ENCODE peak calls at places on chromosomes 12 and 14, in six cellular contexts. One of them, this sample, is unnamed.

GRCh38 chr12:114444422-114445279 is 38.7 kb upstream of the TBX5 start:
- DNase-seq in fibroblast of the aortic adventitia: no peak
- DNase-seq in activated CD4-positive, alpha-beta T cell treated with anti-CD3 and anti-CD28 coated beads for 1 hour: no peak
- DNase-seq in Calu3: no peak
- DNase-seq in activated CD4-positive, CD25-positive, alpha-beta regulatory T cell treated with anti-CD3 and anti-CD28 coated beads, Interleukin-2, amount 50 U/mL, for 72 hours: no peak
- DNase-seq in Peyer's patch: no peak
- DNase-seq in this sample: no peak

GRCh38 chr12:109680521-109681030 is 33.0 kb upstream of the FAM222A start:
- DNase-seq in Calu3: no peak
- DNase-seq in activated CD4-positive, alpha-beta T cell treated with anti-CD3 and anti-CD28 coated beads for 1 hour: no peak
- DNase-seq in Peyer's patch: no peak
- DNase-seq in activated CD4-positive, CD25-positive, alpha-beta regulatory T cell treated with anti-CD3 and anti-CD28 coated beads, Interleukin-2, amount 50 U/mL, for 72 hours: no peak
- DNase-seq in fibroblast of the aortic adventitia: no peak
- DNase-seq in this sample: no peak

GRCh38 chr12:42607584-42607984 is 18.0 kb upstream of the PRICKLE1 start:
- DNase-seq in Calu3: no peak
- DNase-seq in Peyer's patch: no peak
- DNase-seq in activated CD4-positive, CD25-positive, alpha-beta regulatory T cell treated with anti-CD3 and anti-CD28 coated beads, Interleukin-2, amount 50 U/mL, for 72 hours: no peak
- DNase-seq in fibroblast of the aortic adventitia: no peak
- DNase-seq in activated CD4-positive, alpha-beta T cell treated with anti-CD3 and anti-CD28 coated beads for 1 hour: no peak
- DNase-seq in this sample: no peak

GRCh38 chr12:22173154-22173553 is 127.1 kb downstream of the CMAS start:
- DNase-seq in activated CD4-positive, alpha-beta T cell treated with anti-CD3 and anti-CD28 coated beads for 1 hour: no peak
- DNase-seq in activated CD4-positive, CD25-positive, alpha-beta regulatory T cell treated with anti-CD3 and anti-CD28 coated beads, Interleukin-2, amount 50 U/mL, for 72 hours: no peak
- DNase-seq in Calu3: no peak
- DNase-seq in Peyer's patch: no peak
- DNase-seq in fibroblast of the aortic adventitia: peak; percentile 33
- DNase-seq in this sample: no peak

GRCh38 chr14:105193916-105194782 is 13.0 kb upstream of the NUDT14 start:
- DNase-seq in fibroblast of the aortic adventitia: no peak
- DNase-seq in Calu3: peak; percentile 46
- DNase-seq in Peyer's patch: peak; percentile 31
- DNase-seq in activated CD4-positive, CD25-positive, alpha-beta regulatory T cell treated with anti-CD3 and anti-CD28 coated beads, Interleukin-2, amount 50 U/mL, for 72 hours: no peak
- DNase-seq in activated CD4-positive, alpha-beta T cell treated with anti-CD3 and anti-CD28 coated beads for 1 hour: no peak
- DNase-seq in this sample: no peak

GRCh38 chr12:83005534-83006197 is 319.0 kb downstream of the TMTC2 start:
- DNase-seq in Peyer's patch: no peak
- DNase-seq in activated CD4-positive, CD25-positive, alpha-beta regulatory T cell treated with anti-CD3 and anti-CD28 coated beads, Interleukin-2, amount 50 U/mL, for 72 hours: no peak
- DNase-seq in activated CD4-positive, alpha-beta T cell treated with anti-CD3 and anti-CD28 coated beads for 1 hour: no peak
- DNase-seq in fibroblast of the aortic adventitia: no peak
- DNase-seq in Calu3: no peak
- DNase-seq in this sample: no peak

GRCh38 chr12:2752676-2753371 is 41.9 kb upstream of the FKBP4 start:
- DNase-seq in activated CD4-positive, alpha-beta T cell treated with anti-CD3 and anti-CD28 coated beads for 1 hour: peak; percentile 52
- DNase-seq in fibroblast of the aortic adventitia: peak; percentile 65
- DNase-seq in Calu3: peak; percentile 74
- DNase-seq in Peyer's patch: peak; percentile 19
- DNase-seq in activated CD4-positive, CD25-positive, alpha-beta regulatory T cell treated with anti-CD3 and anti-CD28 coated beads, Interleukin-2, amount 50 U/mL, for 72 hours: peak; percentile 65
- DNase-seq in this sample: peak; percentile 37

GRCh38 chr12:77225373-77225772 is 160.0 kb upstream of the E2F7 start:
- DNase-seq in activated CD4-positive, alpha-beta T cell treated with anti-CD3 and anti-CD28 coated beads for 1 hour: no peak
- DNase-seq in Peyer's patch: no peak
- DNase-seq in activated CD4-positive, CD25-positive, alpha-beta regulatory T cell treated with anti-CD3 and anti-CD28 coated beads, Interleukin-2, amount 50 U/mL, for 72 hours: no peak
- DNase-seq in Calu3: peak; percentile 47
- DNase-seq in fibroblast of the aortic adventitia: no peak
- DNase-seq in this sample: no peak

GRCh38 chr14:30238936-30239335 is 311.3 kb upstream of the PRKD1 start:
- DNase-seq in Peyer's patch: no peak
- DNase-seq in Calu3: no peak
- DNase-seq in activated CD4-positive, CD25-positive, alpha-beta regulatory T cell treated with anti-CD3 and anti-CD28 coated beads, Interleukin-2, amount 50 U/mL, for 72 hours: no peak
- DNase-seq in activated CD4-positive, alpha-beta T cell treated with anti-CD3 and anti-CD28 coated beads for 1 hour: no peak
- DNase-seq in fibroblast of the aortic adventitia: no peak
- DNase-seq in this sample: no peak

GRCh38 chr12:4112734-4113396 is 160.7 kb upstream of the CCND2 start:
- DNase-seq in activated CD4-positive, alpha-beta T cell treated with anti-CD3 and anti-CD28 coated beads for 1 hour: no peak
- DNase-seq in activated CD4-positive, CD25-positive, alpha-beta regulatory T cell treated with anti-CD3 and anti-CD28 coated beads, Interleukin-2, amount 50 U/mL, for 72 hours: no peak
- DNase-seq in fibroblast of the aortic adventitia: no peak
- DNase-seq in Calu3: no peak
- DNase-seq in Peyer's patch: no peak
- DNase-seq in this sample: no peak

GRCh38 chr12:130879212-130879686 is 7.4 kb downstream of the RAN start:
- DNase-seq in activated CD4-positive, CD25-positive, alpha-beta regulatory T cell treated with anti-CD3 and anti-CD28 coated beads, Interleukin-2, amount 50 U/mL, for 72 hours: no peak
- DNase-seq in Peyer's patch: peak; percentile 38
- DNase-seq in fibroblast of the aortic adventitia: no peak
- DNase-seq in Calu3: no peak
- DNase-seq in activated CD4-positive, alpha-beta T cell treated with anti-CD3 and anti-CD28 coated beads for 1 hour: no peak
- DNase-seq in this sample: no peak

GRCh38 chr12:111093428-111094142 is 173.2 kb upstream of the MYL2 start:
- DNase-seq in Peyer's patch: peak; percentile 53
- DNase-seq in fibroblast of the aortic adventitia: no peak
- DNase-seq in Calu3: no peak
- DNase-seq in activated CD4-positive, alpha-beta T cell treated with anti-CD3 and anti-CD28 coated beads for 1 hour: no peak
- DNase-seq in activated CD4-positive, CD25-positive, alpha-beta regulatory T cell treated with anti-CD3 and anti-CD28 coated beads, Interleukin-2, amount 50 U/mL, for 72 hours: no peak
- DNase-seq in this sample: peak; percentile 3

GRCh38 chr14:33271891-33272290 is 333.2 kb downstream of the NPAS3 start:
- DNase-seq in fibroblast of the aortic adventitia: no peak
- DNase-seq in activated CD4-positive, CD25-positive, alpha-beta regulatory T cell treated with anti-CD3 and anti-CD28 coated beads, Interleukin-2, amount 50 U/mL, for 72 hours: no peak
- DNase-seq in activated CD4-positive, alpha-beta T cell treated with anti-CD3 and anti-CD28 coated beads for 1 hour: no peak
- DNase-seq in Calu3: no peak
- DNase-seq in Peyer's patch: no peak
- DNase-seq in this sample: no peak

GRCh38 chr14:100524933-100525243 is 62.3 kb downstream of the BEGAIN start:
- DNase-seq in activated CD4-positive, alpha-beta T cell treated with anti-CD3 and anti-CD28 coated beads for 1 hour: no peak
- DNase-seq in activated CD4-positive, CD25-positive, alpha-beta regulatory T cell treated with anti-CD3 and anti-CD28 coated beads, Interleukin-2, amount 50 U/mL, for 72 hours: peak; percentile 44
- DNase-seq in Calu3: no peak
- DNase-seq in Peyer's patch: peak; percentile 17
- DNase-seq in fibroblast of the aortic adventitia: no peak
- DNase-seq in this sample: no peak

GRCh38 chr14:89625208-89625987 is 208.4 kb upstream of the FOXN3 start:
- DNase-seq in Peyer's patch: no peak
- DNase-seq in fibroblast of the aortic adventitia: peak; percentile 22
- DNase-seq in Calu3: no peak
- DNase-seq in activated CD4-positive, alpha-beta T cell treated with anti-CD3 and anti-CD28 coated beads for 1 hour: no peak
- DNase-seq in activated CD4-positive, CD25-positive, alpha-beta regulatory T cell treated with anti-CD3 and anti-CD28 coated beads, Interleukin-2, amount 50 U/mL, for 72 hours: no peak
- DNase-seq in this sample: no peak

GRCh38 chr12:49560695-49561094 is 7.2 kb downstream of the MCRS1 start:
- DNase-seq in Calu3: no peak
- DNase-seq in Peyer's patch: no peak
- DNase-seq in activated CD4-positive, CD25-positive, alpha-beta regulatory T cell treated with anti-CD3 and anti-CD28 coated beads, Interleukin-2, amount 50 U/mL, for 72 hours: no peak
- DNase-seq in fibroblast of the aortic adventitia: no peak
- DNase-seq in activated CD4-positive, alpha-beta T cell treated with anti-CD3 and anti-CD28 coated beads for 1 hour: no peak
- DNase-seq in this sample: no peak

GRCh38 chr12:128114485-128114884 is 152.5 kb upstream of the TMEM132C start:
- DNase-seq in Peyer's patch: no peak
- DNase-seq in activated CD4-positive, alpha-beta T cell treated with anti-CD3 and anti-CD28 coated beads for 1 hour: no peak
- DNase-seq in activated CD4-positive, CD25-positive, alpha-beta regulatory T cell treated with anti-CD3 and anti-CD28 coated beads, Interleukin-2, amount 50 U/mL, for 72 hours: no peak
- DNase-seq in Calu3: no peak
- DNase-seq in fibroblast of the aortic adventitia: no peak
- DNase-seq in this sample: no peak

GRCh38 chr14:23300687-23301223 is 1.9 kb downstream of the PPP1R3E start:
- DNase-seq in Peyer's patch: peak; percentile 45
- DNase-seq in activated CD4-positive, CD25-positive, alpha-beta regulatory T cell treated with anti-CD3 and anti-CD28 coated beads, Interleukin-2, amount 50 U/mL, for 72 hours: no peak
- DNase-seq in fibroblast of the aortic adventitia: no peak
- DNase-seq in Calu3: peak; percentile 13
- DNase-seq in activated CD4-positive, alpha-beta T cell treated with anti-CD3 and anti-CD28 coated beads for 1 hour: no peak
- DNase-seq in this sample: no peak

GRCh38 chr12:101793401-101793800 is 37.4 kb downstream of the GNPTAB start:
- DNase-seq in Peyer's patch: no peak
- DNase-seq in activated CD4-positive, alpha-beta T cell treated with anti-CD3 and anti-CD28 coated beads for 1 hour: no peak
- DNase-seq in activated CD4-positive, CD25-positive, alpha-beta regulatory T cell treated with anti-CD3 and anti-CD28 coated beads, Interleukin-2, amount 50 U/mL, for 72 hours: no peak
- DNase-seq in fibroblast of the aortic adventitia: peak; percentile 66
- DNase-seq in Calu3: no peak
- DNase-seq in this sample: no peak

GRCh38 chr12:132356686-132357622 is 27.6 kb upstream of the GALNT9 start:
- DNase-seq in fibroblast of the aortic adventitia: peak; percentile 5
- DNase-seq in activated CD4-positive, CD25-positive, alpha-beta regulatory T cell treated with anti-CD3 and anti-CD28 coated beads, Interleukin-2, amount 50 U/mL, for 72 hours: no peak
- DNase-seq in activated CD4-positive, alpha-beta T cell treated with anti-CD3 and anti-CD28 coated beads for 1 hour: no peak
- DNase-seq in Peyer's patch: no peak
- DNase-seq in Calu3: peak; percentile 83
- DNase-seq in this sample: no peak

GRCh38 chr14:78752789-78753188 is 582.6 kb downstream of the NRXN3 start:
- DNase-seq in activated CD4-positive, alpha-beta T cell treated with anti-CD3 and anti-CD28 coated beads for 1 hour: no peak
- DNase-seq in Calu3: peak; percentile 80
- DNase-seq in activated CD4-positive, CD25-positive, alpha-beta regulatory T cell treated with anti-CD3 and anti-CD28 coated beads, Interleukin-2, amount 50 U/mL, for 72 hours: no peak
- DNase-seq in Peyer's patch: no peak
- DNase-seq in fibroblast of the aortic adventitia: no peak
- DNase-seq in this sample: no peak

GRCh38 chr12:118606690-118607089 is 230.3 kb downstream of the SUDS3 start:
- DNase-seq in fibroblast of the aortic adventitia: no peak
- DNase-seq in activated CD4-positive, alpha-beta T cell treated with anti-CD3 and anti-CD28 coated beads for 1 hour: no peak
- DNase-seq in Peyer's patch: no peak
- DNase-seq in activated CD4-positive, CD25-positive, alpha-beta regulatory T cell treated with anti-CD3 and anti-CD28 coated beads, Interleukin-2, amount 50 U/mL, for 72 hours: no peak
- DNase-seq in Calu3: no peak
- DNase-seq in this sample: no peak

GRCh38 chr12:77231548-77231947 is 166.2 kb upstream of the E2F7 start:
- DNase-seq in fibroblast of the aortic adventitia: peak; percentile 98
- DNase-seq in Calu3: peak; percentile 69
- DNase-seq in activated CD4-positive, alpha-beta T cell treated with anti-CD3 and anti-CD28 coated beads for 1 hour: no peak
- DNase-seq in Peyer's patch: no peak
- DNase-seq in activated CD4-positive, CD25-positive, alpha-beta regulatory T cell treated with anti-CD3 and anti-CD28 coated beads, Interleukin-2, amount 50 U/mL, for 72 hours: no peak
- DNase-seq in this sample: no peak